ENCODE peak calls at places on chromosomes 3 and 15, in eight cellular contexts. C is esophagus squamous epithelium; U is pancreas; F is CD8-positive, alpha-beta T cell; W is left ventricle myocardium inferior; I is psoas muscle; G is mammary epithelial cell; Q is testis. V is an unnamed sample. For H3K9me3 and H3K36me3, the result is how much of the 10 kb centered on the place peaks cover.

GRCh38 chr3:127722928-127723603 is 50.3 kb downstream of the ABTB1 start:
- DNase-seq in C (no peak), U (no peak), F (no peak), W (no peak), I (no peak), G (no peak), Q (no peak), V (no peak)

GRCh38 chr15:37758412-37758811 is 176.0 kb upstream of the TMCO5A start:
- DNase-seq in C (no peak), U (no peak), F (no peak), W (no peak), I (no peak), G (no peak), Q (no peak), V (no peak)

GRCh38 chr3:127288921-127289645 is 1.2 kb upstream of the PRR20G start:
- DNase-seq in C (no peak), U (no peak), F (no peak), W (no peak), I (no peak), G (no peak), Q (no peak), V (no peak)

GRCh38 chr3:8423307-8423706 is 78.3 kb upstream of the LMCD1 start:
- DNase-seq in C (no peak), U (no peak), F (no peak), W (no peak), I (no peak), G (no peak), Q (no peak), V (no peak)

GRCh38 chr15:62840518-62841268 is 201.9 kb upstream of the TPM1 start:
- DNase-seq in C (no peak), U (no peak), F (no peak), W (no peak), I (no peak), G (no peak), Q (no peak), V (no peak)

GRCh38 chr3:36196058-36196457 is 184.2 kb upstream of the STAC start:
- DNase-seq in C (no peak), U (no peak), F (no peak), W (no peak), I (no peak), G (peak), Q (no peak), V (no peak)

GRCh38 chr15:65939901-65940617 is 70.8 kb downstream of the RAB11A start:
- DNase-seq in C (no peak), U (no peak), F (no peak), W (peak), I (no peak), G (peak), Q (no peak), V (no peak)

GRCh38 chr15:61794276-61794675 is 266.0 kb downstream of the VPS13C start:
- DNase-seq in C (no peak), U (no peak), F (no peak), W (no peak), I (no peak), G (peak), Q (no peak), V (peak)

GRCh38 chr3:49397470-49397869 is 14.3 kb downstream of the RHOA start:
- DNase-seq in C (no peak), U (no peak), F (no peak), W (no peak), I (no peak), G (no peak), Q (no peak), V (peak)

GRCh38 chr15:40050788-40051615 is 12.0 kb upstream of the SRP14 start:
- DNase-seq in C (no peak), U (no peak), F (no peak), W (no peak), I (no peak), G (no peak), Q (peak), V (no peak)

GRCh38 chr3:196518999-196519737 is 4.0 kb upstream of the SMCO1 start:
- DNase-seq in C (no peak), U (no peak), F (peak), W (peak), I (peak), G (peak), Q (peak), V (peak)

GRCh38 chr3:118244761-118245160 is 789.9 kb downstream of the IGSF11 start:
- DNase-seq in C (no peak), U (no peak), F (no peak), W (no peak), I (no peak), G (no peak), Q (no peak), V (no peak)

GRCh38 chr3:17424137-17424536 is 318.3 kb downstream of the TBC1D5 start:
- DNase-seq in C (no peak), U (no peak), F (no peak), W (peak), I (no peak), G (no peak), Q (no peak), V (peak)

GRCh38 chr3:172449468-172450149 is 1.4 kb upstream of the GHSR start:
- DNase-seq in C (no peak), U (peak), F (no peak), W (no peak), I (peak), G (peak), Q (peak), V (no peak)

GRCh38 chr3:107962946-107963345 is 127.9 kb downstream of the CD47 start:
- DNase-seq in C (no peak), U (no peak), F (no peak), W (no peak), I (no peak), G (peak), Q (no peak), V (peak)

GRCh38 chr3:36124118-36124796 is 256.0 kb upstream of the STAC start:
- DNase-seq in C (no peak), U (no peak), F (no peak), W (no peak), I (no peak), G (peak), Q (peak), V (peak)

GRCh38 chr3:127408022-127408683 is 120.3 kb upstream of the PRR20G start:
- DNase-seq in C (no peak), U (no peak), F (no peak), W (peak), I (no peak), G (no peak), Q (no peak), V (no peak)

GRCh38 chr15:62392411-62392810 is 227.3 kb upstream of the C2CD4B start:
- DNase-seq in C (no peak), U (no peak), F (no peak), W (peak), I (peak), G (no peak), Q (peak), V (peak)

GRCh38 chr15:82093774-82094211 is 48.0 kb upstream of the MEX3B start:
- DNase-seq in C (no peak), U (no peak), F (no peak), W (no peak), I (no peak), G (peak), Q (no peak), V (peak)

GRCh38 chr3:142888484-142889262 is at the start of gene PCOLCE2:
- DNase-seq in C (no peak), U (peak), F (no peak), W (peak), I (peak), G (peak), Q (peak), V (peak)

DNA sequence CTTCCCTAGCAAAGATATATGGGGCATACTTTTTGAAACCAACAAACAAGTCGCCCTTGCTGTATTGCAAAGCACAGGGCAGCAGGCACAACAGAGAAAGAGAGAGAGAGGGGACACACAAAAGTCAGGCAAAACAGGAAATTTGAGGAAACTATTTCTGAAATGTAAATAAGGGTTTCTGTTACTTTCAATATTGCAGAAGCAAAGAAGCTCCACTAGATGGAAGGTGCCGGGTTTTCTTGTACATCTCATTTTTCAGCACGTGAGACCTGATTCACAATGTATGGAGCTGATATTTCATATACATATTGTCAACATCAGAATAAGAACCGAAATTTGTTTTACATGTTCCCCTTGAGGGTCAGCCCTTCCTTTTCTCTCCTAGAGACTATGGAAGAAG is 127.4 kb downstream of the FOXP1 start:
- DNase-seq in C (no peak), U (no peak), F (no peak), W (no peak), I (no peak), G (no peak), Q (no peak), V (no peak)
- TF ChIP-seq CTCF in C (no peak), U (no peak), F (peak), W (no peak), I (no peak), G (no peak), Q (no peak), V (no peak)

GRCh38 chr15:23506762-23507161 is 58.7 kb upstream of the MKRN3 start:
- DNase-seq in C (no peak), U (no peak), F (no peak), W (no peak), I (no peak), G (no peak), Q (no peak), V (no peak)
- H3K9me3 ChIP-seq in C (under half), U (under half), F (under half), W (under half), I (under half), G (under half), Q (under half), V (under half)

GRCh38 chr3:66410371-66410770 is 90.5 kb downstream of the LRIG1 start:
- DNase-seq in C (no peak), U (no peak), F (no peak), W (no peak), I (no peak), G (no peak), Q (no peak), V (no peak)
- H3K36me3 ChIP-seq in C (under half), U (half or more), F (under half), W (half or more), I (half or more), G (under half), Q (under half), V (under half)

GRCh38 chr15:88312941-88313579 is 56.5 kb upstream of the NTRK3 start:
- DNase-seq in C (no peak), U (no peak), F (no peak), W (no peak), I (no peak), G (no peak), Q (no peak), V (no peak)

GRCh38 chr15:88315221-88315878 is 58.8 kb upstream of the NTRK3 start:
- DNase-seq in C (no peak), U (no peak), F (no peak), W (no peak), I (no peak), G (no peak), Q (no peak), V (no peak)

GRCh38 chr15:88303455-88303854 is 46.9 kb upstream of the NTRK3 start:
- DNase-seq in C (no peak), U (no peak), F (no peak), W (no peak), I (no peak), G (peak), Q (no peak), V (no peak)

GRCh38 chr15:88309363-88309762 is 52.8 kb upstream of the NTRK3 start:
- DNase-seq in C (no peak), U (no peak), F (no peak), W (no peak), I (no peak), G (no peak), Q (no peak), V (no peak)
- TF ChIP-seq CTCF in C (no peak), U (no peak), F (no peak), W (no peak), I (no peak), G (no peak), Q (no peak), V (peak)

GRCh38 chr3:25992606-25993005 is 202.7 kb downstream of the OXSM start:
- DNase-seq in C (no peak), U (no peak), F (no peak), W (no peak), I (no peak), G (no peak), Q (no peak), V (no peak)
- H3K9me3 ChIP-seq in C (under half), U (under half), F (under half), W (half or more), I (under half), G (under half), Q (under half), V (under half)

DNA sequence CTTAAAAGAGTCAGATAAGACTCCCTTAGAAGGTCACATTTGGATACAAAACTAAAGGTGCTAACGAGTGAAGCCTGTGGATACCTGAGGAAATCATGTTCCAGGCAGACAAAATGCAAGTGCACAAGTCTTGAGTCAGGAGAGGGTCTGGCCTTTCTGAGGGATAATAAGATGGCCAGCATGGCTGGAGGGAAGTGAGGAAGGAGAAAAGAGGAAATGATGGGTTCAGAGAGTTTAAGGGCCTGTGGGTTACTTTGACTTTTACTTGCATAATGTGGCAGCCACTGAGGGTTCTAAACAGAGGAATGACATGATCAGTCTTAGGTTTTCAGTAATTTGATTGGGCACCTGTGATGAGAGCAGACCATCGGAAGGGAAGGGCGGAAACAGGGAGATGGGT is 3.5 kb upstream of the ROPN1B start:
- DNase-seq in C (no peak), U (no peak), F (no peak), W (no peak), I (no peak), G (no peak), Q (no peak), V (no peak)
- H3K36me3 ChIP-seq in C (under half), U (under half), F (under half), W (under half), I (under half), G (under half), Q (under half), V (under half)

DNA sequence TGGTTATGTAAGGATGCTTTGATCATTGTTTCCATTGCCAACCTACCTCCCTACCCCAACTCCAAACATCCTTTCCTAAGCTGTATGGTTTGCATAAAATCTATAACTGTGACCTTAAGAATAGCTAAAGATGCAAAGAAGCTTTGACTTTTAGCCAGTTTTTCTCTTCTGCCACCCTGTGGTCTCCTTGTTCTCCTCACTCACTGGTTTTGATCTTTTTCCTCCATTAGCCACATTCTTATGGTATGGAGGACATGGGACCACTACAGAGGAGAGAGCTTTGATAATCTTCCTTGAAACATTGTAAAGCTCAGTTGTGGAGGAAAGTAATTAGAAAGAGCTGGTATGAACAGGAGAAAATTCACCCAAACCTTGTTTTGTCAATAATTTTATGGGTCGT is 115.9 kb downstream of the NEK11 start:
- DNase-seq in C (no peak), U (no peak), F (no peak), W (no peak), I (no peak), G (no peak), Q (no peak), V (no peak)
- TF ChIP-seq CTCF in C (no peak), U (no peak), F (no peak), W (no peak), I (no peak), G (no peak), Q (no peak), V (peak)

V was measured in BE2C.